ENCODE peak calls at places on chromosomes 12 and 14, in six cellular contexts. S, C, U, V, O and P are unnamed samples. For H3K4me1, the result is how much of the 10 kb centered on the place peaks cover.

GRCh38 chr12:122021193-122021821 is 377 bp upstream of the BCL7A start:
- DNase-seq in S (no peak), C (no peak), U (no peak), V (peak), O (peak), P (no peak)

GRCh38 chr14:97280526-97280925 is 483.3 kb downstream of the VRK1 start:
- DNase-seq in S (no peak), C (no peak), U (no peak), V (no peak), O (no peak), P (no peak)

GRCh38 chr12:108332791-108333382 is 6.2 kb downstream of the CMKLR1 start:
- DNase-seq in S (no peak), C (peak), U (no peak), V (peak), O (no peak), P (peak)

GRCh38 chr12:89227774-89228173 is 124.5 kb downstream of the DUSP6 start:
- DNase-seq in S (no peak), C (no peak), U (no peak), V (no peak), O (no peak), P (no peak)

GRCh38 chr12:79691299-79692248 is 810 bp upstream of the PAWR start:
- DNase-seq in S (peak), C (no peak), U (no peak), V (peak), O (peak), P (no peak)

GRCh38 chr12:109773384-109774011 is 59.7 kb downstream of the TRPV4 start:
- DNase-seq in S (no peak), C (no peak), U (no peak), V (peak), O (no peak), P (no peak)

GRCh38 chr12:95836185-95836609 is 22.6 kb upstream of the SNRPF start:
- DNase-seq in S (peak), C (no peak), U (no peak), V (peak), O (no peak), P (no peak)

GRCh38 chr12:89779090-89779489 is 70.5 kb upstream of the ATP2B1 start:
- DNase-seq in S (no peak), C (no peak), U (no peak), V (no peak), O (no peak), P (no peak)

GRCh38 chr12:6333566-6333965 is 8.3 kb downstream of the TNFRSF1A start:
- DNase-seq in S (peak), C (no peak), U (no peak), V (peak), O (no peak), P (no peak)

GRCh38 chr12:503111-503761 is 43.5 kb downstream of the B4GALNT3 start:
- DNase-seq in S (no peak), C (no peak), U (no peak), V (no peak), O (peak), P (no peak)

GRCh38 chr12:85036241-85036707 is at the start of the genes LRRIQ1 and TSPAN19:
- DNase-seq in S (peak), C (peak), U (peak), V (peak), O (peak), P (no peak)

GRCh38 chr12:102496571-102496970 is 16.2 kb upstream of the IGF1 start:
- DNase-seq in S (no peak), C (no peak), U (no peak), V (no peak), O (no peak), P (no peak)

GRCh38 chr14:93042968-93043940 is 72.5 kb downstream of the ITPK1 start:
- DNase-seq in S (peak), C (peak), U (no peak), V (peak), O (peak), P (no peak)

GRCh38 chr14:86858043-86858442 is 1134.9 kb downstream of the GALC start:
- DNase-seq in S (peak), C (no peak), U (no peak), V (no peak), O (no peak), P (no peak)

GRCh38 chr12:90801776-90802175 is 153.2 kb downstream of the CCER1 start:
- DNase-seq in S (peak), C (no peak), U (no peak), V (peak), O (no peak), P (no peak)

GRCh38 chr12:26271024-26271423 is 75.7 kb downstream of the SSPN start:
- DNase-seq in S (peak), C (no peak), U (no peak), V (peak), O (no peak), P (no peak)

GRCh38 chr12:124422142-124422569 is 127.3 kb downstream of the RFLNA start:
- DNase-seq in S (no peak), C (peak), U (no peak), V (peak), O (peak), P (no peak)

GRCh38 chr12:27474344-27474743 is 27.8 kb downstream of the SMCO2 start:
- DNase-seq in S (peak), C (no peak), U (no peak), V (peak), O (no peak), P (no peak)

GRCh38 chr12:27472604-27473003 is 26.1 kb downstream of the SMCO2 start:
- DNase-seq in S (no peak), C (no peak), U (no peak), V (no peak), O (no peak), P (no peak)

GRCh38 chr12:27478949-27479348 is 32.4 kb downstream of the SMCO2 start:
- DNase-seq in S (no peak), C (no peak), U (no peak), V (no peak), O (no peak), P (no peak)

GRCh38 chr12:27480031-27480430 is 33.5 kb downstream of the SMCO2 start:
- DNase-seq in S (no peak), C (no peak), U (no peak), V (no peak), O (no peak), P (no peak)

GRCh38 chr12:27477049-27477448 is 30.5 kb downstream of the SMCO2 start:
- DNase-seq in S (no peak), C (no peak), U (no peak), V (no peak), O (no peak), P (no peak)
- H3K4me3 ChIP-seq in S (no peak), C (no peak), U (no peak), V (no peak), O (no peak), P (no peak)

GRCh38 chr14:104897286-104898194 is 27.1 kb upstream of the PLD4 start:
- DNase-seq in S (no peak), C (no peak), U (no peak), V (no peak), O (no peak), P (no peak)
- H3K4me1 ChIP-seq in S (under half), C (under half), U (under half), V (under half), O (under half), P (under half)

DNA sequence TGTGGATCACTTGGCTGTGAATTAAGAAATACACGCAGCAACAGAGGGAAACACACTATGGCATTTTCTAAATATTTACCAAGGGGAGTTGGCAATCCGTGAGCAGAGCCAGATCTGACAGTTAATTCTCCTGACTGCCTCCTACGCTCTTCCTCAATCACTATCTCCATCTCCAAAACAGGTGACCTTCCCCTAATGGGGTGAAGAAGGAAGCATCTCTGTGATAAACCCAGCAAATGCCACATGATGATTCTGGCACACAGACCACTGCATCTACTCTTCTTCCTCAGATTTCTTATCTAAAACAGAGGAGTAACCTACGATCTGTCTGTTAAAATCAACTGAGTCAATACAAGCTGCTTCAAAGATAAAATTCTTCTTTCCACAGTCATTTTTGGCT is 4.4 kb downstream of the SPTB start:
- DNase-seq in S (no peak), C (no peak), U (no peak), V (no peak), O (no peak), P (no peak)
- H3K27ac ChIP-seq in S (no peak), C (no peak), U (no peak), V (no peak), O (no peak), P (no peak)

GRCh38 chr14:34018564-34019244 is 67.8 kb upstream of the EGLN3 start:
- DNase-seq in S (no peak), C (peak), U (no peak), V (peak), O (no peak), P (no peak)
- H3K4me3 ChIP-seq in S (no peak), C (peak), U (no peak), V (peak), O (no peak), P (peak)

DNA sequence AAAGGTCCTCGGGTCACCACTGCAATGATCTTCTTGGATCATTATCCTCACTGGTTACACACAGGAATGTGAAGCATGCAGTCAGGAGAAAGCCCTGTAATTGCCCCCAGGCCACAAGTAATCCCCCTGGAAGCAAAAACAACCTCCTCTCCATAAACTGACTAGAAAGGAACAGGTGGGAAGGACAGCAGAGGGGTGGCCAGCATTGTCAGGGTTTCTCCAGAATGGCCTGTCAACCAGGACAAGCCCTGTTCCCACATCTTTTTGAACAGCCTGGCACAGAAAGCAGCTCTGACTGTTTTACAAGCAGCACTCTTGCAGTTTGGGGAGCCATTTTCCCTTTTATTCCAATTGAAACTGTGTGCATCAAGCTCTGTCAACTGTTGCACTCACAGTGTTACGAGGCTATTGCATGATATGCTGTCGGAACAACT is 36.1 kb downstream of the TMCC3 start:
- DNase-seq in S (no peak), C (no peak), U (no peak), V (no peak), O (no peak), P (no peak)
- H3K4me1 ChIP-seq in S (under half), C (under half), U (under half), V (under half), O (under half), P (under half)

GRCh38 chr14:24132976-24133375 is 2.5 kb downstream of the FITM1 start:
- DNase-seq in S (no peak), C (no peak), U (no peak), V (no peak), O (no peak), P (no peak)
- H3K27ac ChIP-seq in S (no peak), C (no peak), U (no peak), V (no peak), O (no peak), P (peak)

GRCh38 chr14:76413962-76414665 is 38.2 kb downstream of the ESRRB start:
- DNase-seq in S (no peak), C (no peak), U (no peak), V (no peak), O (no peak), P (no peak)
- H3K4me3 ChIP-seq in S (no peak), C (no peak), U (peak), V (no peak), O (no peak), P (no peak)

GRCh38 chr12:4281173-4281654 is 7.7 kb downstream of the CCND2 start:
- DNase-seq in S (no peak), C (no peak), U (no peak), V (peak), O (peak), P (no peak)

GRCh38 chr12:4280351-4281163 is 7.0 kb downstream of the CCND2 start:
- DNase-seq in S (no peak), C (no peak), U (no peak), V (no peak), O (peak), P (no peak)

GRCh38 chr12:4277856-4278581 is 4.5 kb downstream of the CCND2 start:
- DNase-seq in S (no peak), C (no peak), U (no peak), V (no peak), O (no peak), P (no peak)

GRCh38 chr12:4278582-4278939 is 5.0 kb downstream of the CCND2 start:
- DNase-seq in S (no peak), C (peak), U (no peak), V (no peak), O (peak), P (no peak)

GRCh38 chr12:4279120-4279690 is 5.6 kb downstream of the CCND2 start:
- DNase-seq in S (no peak), C (no peak), U (no peak), V (no peak), O (peak), P (no peak)
- H3K4me1 ChIP-seq in S (under half), C (half or more), U (under half), V (under half), O (half or more), P (half or more)